ENCODE peak calls at places on chromosomes 2 and 18, in nine cellular contexts. E is lower lobe of right lung; K is body of pancreas; T is RWPE2; Y is HCT116; U is neural progenitor cell; G is WTC11; W is CD4-positive, alpha-beta T cell; C is HFF-Myc. O is an unnamed sample.

GRCh38 chr2:227862741-227863588 is 8.5 kb upstream of the DAW1 start:
- DNase-seq in U (no peak), G (no peak), Y (peak), T (no peak), W (no peak), C (peak), K (no peak), E (no peak), O (no peak)

GRCh38 chr2:241489080-241489479 is 19.3 kb downstream of the STK25 start:
- DNase-seq in U (no peak), W (no peak), T (no peak), Y (no peak), E (no peak), C (no peak), K (no peak), G (no peak), O (no peak)

GRCh38 chr2:124668161-124668560 is 643.1 kb downstream of the CNTNAP5 start:
- DNase-seq in Y (no peak), K (no peak), U (no peak), W (no peak), E (no peak), G (no peak), C (no peak), T (no peak), O (no peak)

GRCh38 chr2:26284132-26284531 is 39.4 kb downstream of the HADHB start:
- DNase-seq in T (no peak), G (no peak), E (no peak), C (no peak), W (no peak), U (no peak), Y (no peak), K (no peak), O (no peak)

GRCh38 chr2:43465234-43465633 is 130.6 kb downstream of the THADA start:
- DNase-seq in K (no peak), T (no peak), Y (no peak), W (no peak), C (no peak), U (no peak), G (no peak), E (no peak), O (no peak)

GRCh38 chr2:38176619-38177021 is 100.7 kb upstream of the CYP1B1 start:
- DNase-seq in E (no peak), U (no peak), G (no peak), K (no peak), W (no peak), Y (no peak), T (no peak), C (no peak), O (no peak)

GRCh38 chr18:74064510-74064909 is 83.1 kb downstream of the FBXO15 start:
- DNase-seq in Y (no peak), W (no peak), G (no peak), K (no peak), T (no peak), E (no peak), C (no peak), U (no peak), O (no peak)

GRCh38 chr2:142682528-142682927 is 194.9 kb upstream of the KYNU start:
- DNase-seq in C (no peak), K (no peak), G (no peak), E (no peak), U (no peak), W (no peak), T (no peak), Y (peak), O (no peak)

GRCh38 chr18:3248670-3249359 is 1.2 kb downstream of the MYL12A start:
- DNase-seq in W (no peak), G (no peak), Y (no peak), K (peak), T (no peak), U (peak), C (no peak), E (no peak), O (no peak)

GRCh38 chr2:17164550-17164949 is 353.7 kb downstream of the RAD51AP2 start:
- DNase-seq in T (no peak), K (no peak), G (no peak), Y (no peak), C (no peak), W (no peak), E (no peak), U (no peak), O (no peak)

GRCh38 chr2:85377083-85377482 is 22.5 kb downstream of the ELMOD3 start:
- DNase-seq in C (no peak), Y (no peak), K (no peak), E (no peak), U (no peak), T (no peak), W (no peak), G (no peak), O (no peak)

GRCh38 chr2:238970553-238971081 is 122.7 kb downstream of the TWIST2 start:
- DNase-seq in E (peak), G (peak), Y (peak), U (peak), K (peak), W (peak), T (no peak), C (no peak), O (peak)

GRCh38 chr2:172829229-172829628 is 93.6 kb downstream of the RAPGEF4 start:
- DNase-seq in Y (no peak), T (no peak), U (no peak), C (no peak), W (no peak), G (no peak), K (no peak), E (no peak), O (no peak)

GRCh38 chr2:238847841-238848565 is at the start of gene TWIST2:
- DNase-seq in G (peak), W (no peak), Y (no peak), U (peak), C (peak), K (peak), T (peak), E (peak), O (no peak)

GRCh38 chr2:141519906-141520305 is 610.9 kb downstream of the LRP1B start:
- DNase-seq in W (no peak), T (no peak), U (no peak), C (no peak), K (no peak), Y (no peak), G (no peak), E (no peak), O (no peak)

GRCh38 chr18:40555914-40556313 is 1399.1 kb upstream of the PIK3C3 start:
- DNase-seq in W (no peak), T (no peak), C (no peak), K (no peak), G (no peak), Y (no peak), E (no peak), U (no peak), O (no peak)

GRCh38 chr2:110865188-110865587 is 132.8 kb downstream of the ACOXL start:
- DNase-seq in K (no peak), Y (no peak), U (no peak), G (no peak), E (no peak), T (no peak), W (no peak), C (no peak), O (no peak)

GRCh38 chr2:47024046-47024445 is 108.4 kb upstream of the MCFD2 start:
- DNase-seq in C (no peak), W (no peak), U (no peak), E (no peak), G (no peak), Y (no peak), K (no peak), T (no peak), O (peak)

GRCh38 chr2:179595284-179595683 is 266.1 kb downstream of the ZNF385B start:
- DNase-seq in W (no peak), E (no peak), Y (no peak), K (no peak), U (peak), G (peak), T (no peak), C (no peak), O (no peak)

GRCh38 chr2:109623923-109624322 is 9.8 kb downstream of the SOWAHC start:
- DNase-seq in K (no peak), E (no peak), W (no peak), G (no peak), Y (no peak), T (no peak), C (no peak), U (no peak), O (no peak)

GRCh38 chr2:26614205-26615128 is 26.7 kb downstream of the CIB4 start:
- DNase-seq in U (no peak), E (peak), T (no peak), W (no peak), Y (no peak), G (no peak), K (no peak), C (no peak), O (no peak)

GRCh38 chr2:147621656-147622197 is 223.1 kb upstream of the ACVR2A start:
- DNase-seq in Y (no peak), U (no peak), G (no peak), K (no peak), W (no peak), E (no peak), C (no peak), T (no peak), O (no peak)

GRCh38 chr2:205408690-205409089 is 273.6 kb upstream of the NRP2 start:
- DNase-seq in K (no peak), C (no peak), T (no peak), U (no peak), Y (no peak), E (no peak), G (no peak), W (no peak), O (no peak)

GRCh38 chr2:217054791-217055190 is 194.9 kb upstream of the TNP1 start:
- DNase-seq in C (no peak), G (no peak), U (no peak), E (no peak), T (no peak), Y (no peak), K (no peak), W (no peak), O (no peak)

DNA sequence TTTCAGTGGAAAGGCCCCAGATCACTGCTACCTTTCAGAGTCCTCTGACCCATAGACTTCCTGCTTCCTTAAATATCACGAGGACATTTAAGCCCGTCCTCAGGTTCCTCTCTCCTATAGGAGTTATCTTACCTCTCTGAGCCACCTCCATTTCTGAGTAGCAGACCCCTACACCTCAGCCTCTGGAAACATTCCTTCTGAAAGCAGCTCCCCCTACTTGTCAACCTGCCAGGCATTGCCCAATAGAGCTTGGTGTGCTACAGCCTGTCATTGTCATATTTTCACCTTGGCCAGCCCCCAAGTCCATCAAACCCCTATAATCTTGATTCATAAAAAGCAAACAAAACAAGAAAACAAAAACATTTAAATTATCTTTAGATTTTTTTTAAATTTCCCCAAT is 717.9 kb upstream of the SLC8A1 start:
- DNase-seq in T (no peak), E (no peak), U (no peak), G (no peak), Y (no peak), K (peak), W (no peak), C (no peak), O (no peak)
- TF ChIP-seq CTCF in T (no peak), E (no peak), U (peak), G (no peak), Y (no peak), K (no peak), W (no peak), C (no peak), O (no peak)

GRCh38 chr2:188473306-188473705 is 181.6 kb downstream of the GULP1 start:
- DNase-seq in C (no peak), T (no peak), W (no peak), E (no peak), Y (no peak), G (no peak), K (no peak), U (no peak), O (no peak)

GRCh38 chr2:188475945-188476344 is 184.3 kb downstream of the GULP1 start:
- DNase-seq in U (no peak), T (no peak), E (no peak), G (no peak), Y (no peak), K (no peak), C (peak), W (no peak), O (no peak)

GRCh38 chr2:188477564-188478086 is 186.0 kb downstream of the GULP1 start:
- DNase-seq in C (no peak), K (no peak), G (no peak), T (no peak), U (no peak), E (no peak), W (no peak), Y (no peak), O (no peak)

GRCh38 chr2:188471166-188471565 is 179.5 kb downstream of the GULP1 start:
- DNase-seq in T (no peak), K (no peak), E (no peak), U (no peak), Y (no peak), W (no peak), C (no peak), G (no peak), O (no peak)

GRCh38 chr2:188474316-188474715 is 182.6 kb downstream of the GULP1 start:
- DNase-seq in E (no peak), Y (no peak), W (no peak), K (no peak), T (no peak), C (no peak), U (no peak), G (no peak), O (no peak)
- TF ChIP-seq CTCF in E (no peak), Y (no peak), W (no peak), K (no peak), T (no peak), C (no peak), U (no peak), G (no peak), O (no peak)

GRCh38 chr2:206974556-206974955 is 35.2 kb downstream of the CPO start:
- DNase-seq in U (no peak), W (no peak), T (no peak), G (no peak), Y (no peak), K (no peak), E (no peak), C (no peak), O (no peak)
- TF ChIP-seq CTCF in U (no peak), W (no peak), T (no peak), G (no peak), Y (no peak), K (no peak), E (no peak), C (no peak), O (no peak)

DNA sequence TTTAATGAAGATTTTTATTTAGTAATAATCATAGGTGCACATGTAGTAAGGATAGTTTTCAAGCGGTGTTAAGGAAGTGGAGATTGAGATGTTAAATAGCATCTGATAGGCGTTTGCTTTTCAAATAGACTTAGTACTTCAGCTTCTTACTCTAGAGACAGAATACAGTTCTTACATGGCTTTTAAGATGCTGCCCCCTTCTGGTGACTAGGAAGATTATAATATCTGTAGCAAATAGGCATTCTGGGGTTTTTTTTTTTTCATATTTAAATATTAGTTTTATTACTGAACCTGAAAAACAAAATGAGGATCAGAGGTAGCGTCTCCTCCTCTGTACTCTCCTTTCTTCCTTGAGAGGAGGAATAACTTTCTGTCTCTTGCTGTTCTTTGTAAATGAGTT is 100.2 kb downstream of the AGAP1 start:
- DNase-seq in G (no peak), Y (peak), U (peak), C (peak), W (no peak), T (no peak), K (no peak), E (no peak), O (no peak)
- TF ChIP-seq CTCF in G (peak), Y (peak), U (peak), C (peak), W (peak), T (peak), K (peak), E (peak), O (peak)

GRCh38 chr18:46392576-46392975 is 264.4 kb downstream of the LOXHD1 start:
- DNase-seq in K (no peak), W (no peak), C (no peak), G (no peak), U (no peak), T (no peak), Y (no peak), E (no peak), O (no peak)
- TF ChIP-seq CTCF in K (no peak), W (no peak), C (no peak), G (no peak), U (no peak), T (no peak), Y (no peak), E (no peak), O (no peak)

DNA sequence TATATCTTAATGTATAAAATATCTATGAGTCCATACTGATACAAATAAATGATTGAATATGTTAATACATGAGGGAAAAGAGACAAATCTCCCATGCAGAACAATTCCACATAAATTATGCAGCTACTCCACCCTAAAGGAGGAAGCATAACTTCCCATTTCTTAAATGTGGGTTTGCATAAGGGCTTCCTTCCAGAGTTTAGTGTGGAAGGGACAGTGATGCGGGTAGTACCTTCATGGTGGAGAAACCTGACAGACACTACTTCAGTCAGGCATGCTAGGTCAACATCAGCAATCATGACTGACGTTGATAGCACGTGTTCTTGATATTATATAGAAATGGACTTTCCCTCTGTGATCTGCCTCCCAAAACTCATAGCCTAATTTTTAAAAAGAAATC is 146.9 kb upstream of the STON1 start:
- DNase-seq in Y (no peak), K (no peak), C (no peak), E (no peak), G (no peak), U (no peak), T (no peak), W (no peak), O (no peak)
- TF ChIP-seq CTCF in Y (no peak), K (no peak), C (no peak), E (no peak), G (no peak), U (no peak), T (no peak), W (no peak), O (no peak)

DNA sequence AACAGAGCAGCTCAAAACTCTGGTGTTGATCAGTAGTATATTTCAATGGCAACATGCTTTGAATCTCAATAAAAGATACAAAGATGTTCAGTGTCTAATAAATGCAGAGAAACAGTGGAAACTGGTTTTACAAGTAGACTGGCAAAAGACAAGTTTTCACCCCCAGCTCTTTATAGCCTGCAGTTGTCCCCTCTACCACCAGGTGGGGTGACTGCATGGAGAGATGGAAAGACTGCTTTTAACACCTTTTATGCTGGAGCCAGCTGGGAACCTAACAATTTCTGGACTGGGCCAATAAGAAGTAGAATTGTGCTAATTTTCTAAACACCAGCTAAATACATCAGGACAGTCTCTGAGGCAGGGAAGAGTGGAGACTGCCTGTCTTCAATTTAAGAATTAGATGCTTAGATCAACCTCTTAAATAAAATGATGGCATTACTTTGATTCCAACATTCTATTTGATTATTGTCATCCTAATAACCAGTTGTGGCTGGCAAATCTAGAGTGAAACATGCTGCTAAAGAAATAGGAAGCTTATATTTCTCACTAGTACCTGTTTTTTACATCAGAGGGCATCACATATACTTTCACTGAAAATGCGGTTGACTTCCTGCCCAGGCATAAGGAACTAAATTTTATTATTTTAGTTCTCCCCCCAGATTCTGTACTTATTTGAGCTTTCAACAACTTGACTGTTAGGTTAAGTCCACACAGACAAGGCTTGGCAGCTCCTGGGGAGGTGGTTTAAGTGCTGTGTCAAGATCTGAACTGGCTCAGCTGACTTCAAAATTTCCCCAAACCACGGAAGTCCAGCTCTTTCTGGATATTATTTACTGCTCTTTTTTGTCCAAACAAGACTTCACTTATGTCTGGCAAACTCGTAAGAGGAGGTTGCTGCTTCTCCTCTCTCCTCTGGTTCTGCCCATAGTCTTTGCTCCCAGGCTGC is 140.5 kb downstream of the TPGS2 start:
- DNase-seq in W (peak), Y (peak), T (no peak), G (peak), C (no peak), E (no peak), U (peak), K (peak), O (no peak)
- TF ChIP-seq CTCF in W (peak), Y (peak), T (peak), G (peak), C (peak), E (peak), U (peak), K (peak), O (peak)

GRCh38 chr2:102114851-102115497 is 27.6 kb upstream of the IL1R1 start:
- DNase-seq in K (peak), T (no peak), W (no peak), G (no peak), U (no peak), C (no peak), E (no peak), Y (no peak), O (no peak)

GRCh38 chr2:102111823-102112222 is 30.7 kb upstream of the IL1R1 start:
- DNase-seq in G (no peak), W (no peak), U (peak), E (no peak), C (no peak), Y (no peak), T (no peak), K (no peak), O (no peak)

GRCh38 chr2:102112271-102112670 is 30.3 kb upstream of the IL1R1 start:
- DNase-seq in Y (no peak), G (no peak), E (no peak), T (no peak), C (no peak), W (no peak), U (no peak), K (no peak), O (no peak)

GRCh38 chr2:102114290-102114721 is 28.2 kb upstream of the IL1R1 start:
- DNase-seq in T (no peak), U (no peak), W (no peak), C (no peak), Y (no peak), G (no peak), K (no peak), E (no peak), O (no peak)

GRCh38 chr2:102112692-102113665 is 29.6 kb upstream of the IL1R1 start:
- DNase-seq in E (no peak), Y (no peak), G (no peak), K (no peak), W (no peak), T (no peak), U (no peak), C (no peak), O (no peak)
- TF ChIP-seq CTCF in E (no peak), Y (no peak), G (no peak), K (no peak), W (no peak), T (no peak), U (no peak), C (no peak), O (no peak)